ENCODE peak calls at places on chromosomes 3 and 15, in ten cellular contexts. One of them, this sample, is unnamed.

GRCh38 chr15:77831989-77832388 is 199.3 kb upstream of the LINGO1 start:
- DNase-seq in B cell: no peak
- DNase-seq in T-helper 2 cell: no peak
- DNase-seq in fibroblast of the aortic adventitia: no peak
- DNase-seq in occipital lobe: no peak
- DNase-seq in cerebellar cortex: no peak
- DNase-seq in fibroblast of mammary gland: no peak
- DNase-seq in GOT3: no peak
- DNase-seq in stomach: no peak
- DNase-seq in mesenchymal stem cell: no peak
- DNase-seq in this sample: no peak

GRCh38 chr3:161409069-161409468 is 37.8 kb upstream of the SPTSSB start:
- DNase-seq in B cell: peak; percentile 3
- DNase-seq in T-helper 2 cell: peak; percentile 34
- DNase-seq in fibroblast of the aortic adventitia: peak; percentile 70
- DNase-seq in occipital lobe: no peak
- DNase-seq in cerebellar cortex: peak; percentile 68
- DNase-seq in fibroblast of mammary gland: peak; percentile 65
- DNase-seq in GOT3: no peak
- DNase-seq in stomach: no peak
- DNase-seq in mesenchymal stem cell: peak; percentile 47
- DNase-seq in this sample: no peak

GRCh38 chr3:15063238-15063637 is 1.9 kb downstream of the MRPS25 start:
- DNase-seq in B cell: no peak
- DNase-seq in T-helper 2 cell: no peak
- DNase-seq in fibroblast of the aortic adventitia: no peak
- DNase-seq in occipital lobe: no peak
- DNase-seq in cerebellar cortex: no peak
- DNase-seq in fibroblast of mammary gland: no peak
- DNase-seq in GOT3: no peak
- DNase-seq in stomach: no peak
- DNase-seq in mesenchymal stem cell: no peak
- DNase-seq in this sample: no peak

GRCh38 chr3:143769663-143770062 is 78.6 kb downstream of the SLC9A9 start:
- DNase-seq in B cell: no peak
- DNase-seq in T-helper 2 cell: no peak
- DNase-seq in fibroblast of the aortic adventitia: peak; percentile 92
- DNase-seq in occipital lobe: no peak
- DNase-seq in cerebellar cortex: no peak
- DNase-seq in fibroblast of mammary gland: peak; percentile 98
- DNase-seq in GOT3: no peak
- DNase-seq in stomach: no peak
- DNase-seq in mesenchymal stem cell: peak; percentile 74
- DNase-seq in this sample: no peak

GRCh38 chr3:184344579-184345350 is 7.4 kb downstream of the FAM131A start:
- DNase-seq in B cell: no peak
- DNase-seq in T-helper 2 cell: no peak
- DNase-seq in fibroblast of the aortic adventitia: no peak
- DNase-seq in occipital lobe: no peak
- DNase-seq in cerebellar cortex: no peak
- DNase-seq in fibroblast of mammary gland: no peak
- DNase-seq in GOT3: no peak
- DNase-seq in stomach: no peak
- DNase-seq in mesenchymal stem cell: no peak
- DNase-seq in this sample: no peak

GRCh38 chr15:73884159-73884558 is 10.8 kb downstream of the TBC1D21 start:
- DNase-seq in B cell: no peak
- DNase-seq in T-helper 2 cell: no peak
- DNase-seq in fibroblast of the aortic adventitia: no peak
- DNase-seq in occipital lobe: no peak
- DNase-seq in cerebellar cortex: no peak
- DNase-seq in fibroblast of mammary gland: no peak
- DNase-seq in GOT3: no peak
- DNase-seq in stomach: peak; percentile 14
- DNase-seq in mesenchymal stem cell: no peak
- DNase-seq in this sample: no peak

GRCh38 chr15:79610021-79610420 is 177.9 kb downstream of the MINAR1 start:
- DNase-seq in B cell: no peak
- DNase-seq in T-helper 2 cell: no peak
- DNase-seq in fibroblast of the aortic adventitia: no peak
- DNase-seq in occipital lobe: no peak
- DNase-seq in cerebellar cortex: peak; percentile 3
- DNase-seq in fibroblast of mammary gland: no peak
- DNase-seq in GOT3: no peak
- DNase-seq in stomach: no peak
- DNase-seq in mesenchymal stem cell: no peak
- DNase-seq in this sample: no peak

GRCh38 chr3:64345351-64345750 is 120.1 kb upstream of the PRICKLE2 start:
- DNase-seq in B cell: no peak
- DNase-seq in T-helper 2 cell: no peak
- DNase-seq in fibroblast of the aortic adventitia: peak; percentile 97
- DNase-seq in occipital lobe: no peak
- DNase-seq in cerebellar cortex: no peak
- DNase-seq in fibroblast of mammary gland: peak; percentile 90
- DNase-seq in GOT3: no peak
- DNase-seq in stomach: no peak
- DNase-seq in mesenchymal stem cell: peak; percentile 93
- DNase-seq in this sample: no peak

GRCh38 chr3:155792532-155792931 is 13.5 kb downstream of the C3orf33 start:
- DNase-seq in B cell: no peak
- DNase-seq in T-helper 2 cell: no peak
- DNase-seq in fibroblast of the aortic adventitia: no peak
- DNase-seq in occipital lobe: no peak
- DNase-seq in cerebellar cortex: no peak
- DNase-seq in fibroblast of mammary gland: no peak
- DNase-seq in GOT3: no peak
- DNase-seq in stomach: no peak
- DNase-seq in mesenchymal stem cell: no peak
- DNase-seq in this sample: no peak

GRCh38 chr3:18007980-18008379 is 265.5 kb upstream of the TBC1D5 start:
- DNase-seq in B cell: no peak
- DNase-seq in T-helper 2 cell: no peak
- DNase-seq in fibroblast of the aortic adventitia: peak; percentile 84
- DNase-seq in occipital lobe: no peak
- DNase-seq in cerebellar cortex: no peak
- DNase-seq in fibroblast of mammary gland: peak; percentile 3
- DNase-seq in GOT3: no peak
- DNase-seq in stomach: no peak
- DNase-seq in mesenchymal stem cell: no peak
- DNase-seq in this sample: no peak

GRCh38 chr3:194588741-194589140 is 44.5 kb downstream of the TMEM44 start:
- DNase-seq in B cell: no peak
- DNase-seq in T-helper 2 cell: no peak
- DNase-seq in fibroblast of the aortic adventitia: peak; percentile 94
- DNase-seq in occipital lobe: no peak
- DNase-seq in cerebellar cortex: no peak
- DNase-seq in fibroblast of mammary gland: peak; percentile 25
- DNase-seq in GOT3: no peak
- DNase-seq in stomach: no peak
- DNase-seq in mesenchymal stem cell: peak; percentile 79
- DNase-seq in this sample: no peak

GRCh38 chr15:78103406-78104118 is 11.2 kb downstream of the SH2D7 start:
- DNase-seq in B cell: no peak
- DNase-seq in T-helper 2 cell: peak; percentile 53
- DNase-seq in fibroblast of the aortic adventitia: no peak
- DNase-seq in occipital lobe: no peak
- DNase-seq in cerebellar cortex: no peak
- DNase-seq in fibroblast of mammary gland: no peak
- DNase-seq in GOT3: no peak
- DNase-seq in stomach: peak; percentile 41
- DNase-seq in mesenchymal stem cell: no peak
- DNase-seq in this sample: no peak

GRCh38 chr15:69887018-69887417 is 210.7 kb downstream of the TLE3 start:
- DNase-seq in B cell: no peak
- DNase-seq in T-helper 2 cell: no peak
- DNase-seq in fibroblast of the aortic adventitia: no peak
- DNase-seq in occipital lobe: no peak
- DNase-seq in cerebellar cortex: no peak
- DNase-seq in fibroblast of mammary gland: no peak
- DNase-seq in GOT3: no peak
- DNase-seq in stomach: no peak
- DNase-seq in mesenchymal stem cell: no peak
- DNase-seq in this sample: no peak

GRCh38 chr3:31343075-31343474 is 189.7 kb upstream of the STT3B start:
- DNase-seq in B cell: no peak
- DNase-seq in T-helper 2 cell: no peak
- DNase-seq in fibroblast of the aortic adventitia: peak; percentile 89
- DNase-seq in occipital lobe: no peak
- DNase-seq in cerebellar cortex: no peak
- DNase-seq in fibroblast of mammary gland: peak; percentile 59
- DNase-seq in GOT3: no peak
- DNase-seq in stomach: no peak
- DNase-seq in mesenchymal stem cell: no peak
- DNase-seq in this sample: no peak

GRCh38 chr3:50675179-50676030 is 678 bp downstream of the DOCK3 start:
- DNase-seq in B cell: peak; percentile 59
- DNase-seq in T-helper 2 cell: peak; percentile 21
- DNase-seq in fibroblast of the aortic adventitia: no peak
- DNase-seq in occipital lobe: peak; percentile 46
- DNase-seq in cerebellar cortex: peak; percentile 58
- DNase-seq in fibroblast of mammary gland: no peak
- DNase-seq in GOT3: no peak
- DNase-seq in stomach: no peak
- DNase-seq in mesenchymal stem cell: no peak
- DNase-seq in this sample: peak; percentile 22

GRCh38 chr15:75107905-75108838 is 84.8 kb downstream of the PPCDC start:
- DNase-seq in B cell: peak; percentile 48
- DNase-seq in T-helper 2 cell: peak; percentile 65
- DNase-seq in fibroblast of the aortic adventitia: peak; percentile 96
- DNase-seq in occipital lobe: no peak
- DNase-seq in cerebellar cortex: no peak
- DNase-seq in fibroblast of mammary gland: peak; percentile 98
- DNase-seq in GOT3: peak; percentile 12
- DNase-seq in stomach: peak; percentile 47
- DNase-seq in mesenchymal stem cell: peak; percentile 95
- DNase-seq in this sample: no peak

GRCh38 chr3:129238945-129239705 is 10.3 kb upstream of the COPG1 start:
- DNase-seq in B cell: peak; percentile 21
- DNase-seq in T-helper 2 cell: no peak
- DNase-seq in fibroblast of the aortic adventitia: peak; percentile 87
- DNase-seq in occipital lobe: no peak
- DNase-seq in cerebellar cortex: no peak
- DNase-seq in fibroblast of mammary gland: peak; percentile 73
- DNase-seq in GOT3: no peak
- DNase-seq in stomach: no peak
- DNase-seq in mesenchymal stem cell: peak; percentile 25
- DNase-seq in this sample: no peak

GRCh38 chr3:66427951-66428350 is 72.9 kb downstream of the LRIG1 start:
- DNase-seq in B cell: no peak
- DNase-seq in T-helper 2 cell: no peak
- DNase-seq in fibroblast of the aortic adventitia: no peak
- DNase-seq in occipital lobe: no peak
- DNase-seq in cerebellar cortex: no peak
- DNase-seq in fibroblast of mammary gland: no peak
- DNase-seq in GOT3: no peak
- DNase-seq in stomach: no peak
- DNase-seq in mesenchymal stem cell: no peak
- DNase-seq in this sample: no peak

GRCh38 chr15:84859651-84860050 is 24.8 kb upstream of the SLC28A1 start:
- DNase-seq in B cell: no peak
- DNase-seq in T-helper 2 cell: no peak
- DNase-seq in fibroblast of the aortic adventitia: no peak
- DNase-seq in occipital lobe: no peak
- DNase-seq in cerebellar cortex: no peak
- DNase-seq in fibroblast of mammary gland: no peak
- DNase-seq in GOT3: no peak
- DNase-seq in stomach: no peak
- DNase-seq in mesenchymal stem cell: no peak
- DNase-seq in this sample: no peak

GRCh38 chr15:90594297-90594696 is 64.6 kb downstream of the CRTC3 start:
- DNase-seq in B cell: peak; percentile 83
- DNase-seq in T-helper 2 cell: peak; percentile 52
- DNase-seq in fibroblast of the aortic adventitia: peak; percentile 69
- DNase-seq in occipital lobe: peak; percentile 33
- DNase-seq in cerebellar cortex: peak; percentile 49
- DNase-seq in fibroblast of mammary gland: no peak
- DNase-seq in GOT3: no peak
- DNase-seq in stomach: peak; percentile 92
- DNase-seq in mesenchymal stem cell: no peak
- DNase-seq in this sample: peak; percentile 59

GRCh38 chr15:70281811-70282307 is 184.1 kb upstream of the TLE3 start:
- DNase-seq in B cell: peak; percentile 67
- DNase-seq in T-helper 2 cell: no peak
- DNase-seq in fibroblast of the aortic adventitia: peak; percentile 69
- DNase-seq in occipital lobe: no peak
- DNase-seq in cerebellar cortex: no peak
- DNase-seq in fibroblast of mammary gland: peak; percentile 80
- DNase-seq in GOT3: no peak
- DNase-seq in stomach: no peak
- DNase-seq in mesenchymal stem cell: peak; percentile 28
- DNase-seq in this sample: no peak

GRCh38 chr3:15630646-15631350 is 29.3 kb downstream of the BTD start:
- DNase-seq in B cell: no peak
- DNase-seq in T-helper 2 cell: no peak
- DNase-seq in fibroblast of the aortic adventitia: peak; percentile 66
- DNase-seq in occipital lobe: no peak
- DNase-seq in cerebellar cortex: peak; percentile 35
- DNase-seq in fibroblast of mammary gland: peak; percentile 77
- DNase-seq in GOT3: no peak
- DNase-seq in stomach: no peak
- DNase-seq in mesenchymal stem cell: peak; percentile 83
- DNase-seq in this sample: no peak

GRCh38 chr3:191324936-191325335 is 4.3 kb upstream of the CCDC50 start:
- DNase-seq in B cell: no peak
- DNase-seq in T-helper 2 cell: no peak
- DNase-seq in fibroblast of the aortic adventitia: no peak
- DNase-seq in occipital lobe: no peak
- DNase-seq in cerebellar cortex: no peak
- DNase-seq in fibroblast of mammary gland: no peak
- DNase-seq in GOT3: no peak
- DNase-seq in stomach: no peak
- DNase-seq in mesenchymal stem cell: no peak
- DNase-seq in this sample: no peak

GRCh38 chr3:177451277-177451880 is 254.1 kb upstream of the TBL1XR1 start:
- DNase-seq in B cell: no peak
- DNase-seq in T-helper 2 cell: no peak
- DNase-seq in fibroblast of the aortic adventitia: peak; percentile 14
- DNase-seq in occipital lobe: no peak
- DNase-seq in cerebellar cortex: no peak
- DNase-seq in fibroblast of mammary gland: no peak
- DNase-seq in GOT3: no peak
- DNase-seq in stomach: no peak
- DNase-seq in mesenchymal stem cell: no peak
- DNase-seq in this sample: no peak

GRCh38 chr15:65056868-65057548 is 10.8 kb downstream of the RASL12 start:
- DNase-seq in B cell: no peak
- DNase-seq in T-helper 2 cell: no peak
- DNase-seq in fibroblast of the aortic adventitia: no peak
- DNase-seq in occipital lobe: no peak
- DNase-seq in cerebellar cortex: no peak
- DNase-seq in fibroblast of mammary gland: no peak
- DNase-seq in GOT3: no peak
- DNase-seq in stomach: peak; percentile 56
- DNase-seq in mesenchymal stem cell: peak; percentile 37
- DNase-seq in this sample: no peak

GRCh38 chr15:46848704-46849103 is 868.6 kb upstream of the SEMA6D start:
- DNase-seq in B cell: no peak
- DNase-seq in T-helper 2 cell: no peak
- DNase-seq in fibroblast of the aortic adventitia: no peak
- DNase-seq in occipital lobe: no peak
- DNase-seq in cerebellar cortex: no peak
- DNase-seq in fibroblast of mammary gland: peak; percentile 43
- DNase-seq in GOT3: no peak
- DNase-seq in stomach: no peak
- DNase-seq in mesenchymal stem cell: peak; percentile 83
- DNase-seq in this sample: no peak

GRCh38 chr3:42498791-42499477 is 3.5 kb upstream of the VIPR1 start:
- DNase-seq in B cell: no peak
- DNase-seq in T-helper 2 cell: no peak
- DNase-seq in fibroblast of the aortic adventitia: no peak
- DNase-seq in occipital lobe: peak; percentile 76
- DNase-seq in cerebellar cortex: no peak
- DNase-seq in fibroblast of mammary gland: no peak
- DNase-seq in GOT3: no peak
- DNase-seq in stomach: peak; percentile 22
- DNase-seq in mesenchymal stem cell: no peak
- DNase-seq in this sample: no peak

GRCh38 chr3:32816439-32817194 is 1.2 kb upstream of the TRIM71 start:
- DNase-seq in B cell: peak; percentile 16
- DNase-seq in T-helper 2 cell: no peak
- DNase-seq in fibroblast of the aortic adventitia: peak; percentile 11
- DNase-seq in occipital lobe: no peak
- DNase-seq in cerebellar cortex: peak; percentile 56
- DNase-seq in fibroblast of mammary gland: peak; percentile 9
- DNase-seq in GOT3: no peak
- DNase-seq in stomach: no peak
- DNase-seq in mesenchymal stem cell: peak; percentile 21
- DNase-seq in this sample: no peak